ENCODE peak calls at places on chromosomes 3 and 15, in nine cellular contexts. One of them, this sample, is unnamed. For H3K36me3, the result is how much of the 10 kb centered on the place peaks cover.

GRCh38 chr3:179452872-179453271 is 1.6 kb upstream of the GNB4 start:
- DNase-seq in stomach: no peak
- DNase-seq in breast epithelium: no peak
- DNase-seq in K562: no peak
- DNase-seq in spleen: no peak
- DNase-seq in GM23338: no peak
- DNase-seq in HCT116: no peak
- DNase-seq in prostate gland: no peak
- DNase-seq in sigmoid colon: no peak
- DNase-seq in this sample: no peak

GRCh38 chr15:32878342-32878741 is 160.5 kb downstream of the GREM1 start:
- DNase-seq in stomach: no peak
- DNase-seq in breast epithelium: no peak
- DNase-seq in K562: no peak
- DNase-seq in spleen: no peak
- DNase-seq in GM23338: no peak
- DNase-seq in HCT116: no peak
- DNase-seq in prostate gland: no peak
- DNase-seq in sigmoid colon: no peak
- DNase-seq in this sample: no peak

GRCh38 chr3:51686512-51687215 is 15.6 kb downstream of the TEX264 start:
- DNase-seq in stomach: peak
- DNase-seq in breast epithelium: no peak
- DNase-seq in K562: peak
- DNase-seq in spleen: peak
- DNase-seq in GM23338: no peak
- DNase-seq in HCT116: no peak
- DNase-seq in prostate gland: no peak
- DNase-seq in sigmoid colon: no peak
- DNase-seq in this sample: peak

GRCh38 chr15:44584162-44584749 is 47.3 kb downstream of the EIF3J start:
- DNase-seq in stomach: peak
- DNase-seq in breast epithelium: no peak
- DNase-seq in K562: no peak
- DNase-seq in spleen: peak
- DNase-seq in GM23338: peak
- DNase-seq in HCT116: peak
- DNase-seq in prostate gland: no peak
- DNase-seq in sigmoid colon: no peak
- DNase-seq in this sample: peak

GRCh38 chr15:35281515-35281914 is 196.4 kb upstream of the NANOGP8 start:
- DNase-seq in stomach: no peak
- DNase-seq in breast epithelium: no peak
- DNase-seq in K562: no peak
- DNase-seq in spleen: no peak
- DNase-seq in GM23338: no peak
- DNase-seq in HCT116: peak
- DNase-seq in prostate gland: no peak
- DNase-seq in sigmoid colon: no peak
- DNase-seq in this sample: no peak

GRCh38 chr15:47186071-47186470 is 531.2 kb upstream of the SEMA6D start:
- DNase-seq in stomach: no peak
- DNase-seq in breast epithelium: no peak
- DNase-seq in K562: no peak
- DNase-seq in spleen: no peak
- DNase-seq in GM23338: no peak
- DNase-seq in HCT116: no peak
- DNase-seq in prostate gland: no peak
- DNase-seq in sigmoid colon: no peak
- DNase-seq in this sample: no peak

GRCh38 chr3:152595975-152596832 is 238.7 kb upstream of the P2RY1 start:
- DNase-seq in stomach: peak
- DNase-seq in breast epithelium: no peak
- DNase-seq in K562: peak
- DNase-seq in spleen: no peak
- DNase-seq in GM23338: no peak
- DNase-seq in HCT116: no peak
- DNase-seq in prostate gland: no peak
- DNase-seq in sigmoid colon: peak
- DNase-seq in this sample: peak

GRCh38 chr3:111690242-111690641 is 95.1 kb upstream of the ZBED2 start:
- DNase-seq in stomach: no peak
- DNase-seq in breast epithelium: no peak
- DNase-seq in K562: no peak
- DNase-seq in spleen: no peak
- DNase-seq in GM23338: no peak
- DNase-seq in HCT116: no peak
- DNase-seq in prostate gland: no peak
- DNase-seq in sigmoid colon: no peak
- DNase-seq in this sample: no peak

GRCh38 chr3:103167850-103168249 is 733.0 kb downstream of the ZPLD1 start:
- DNase-seq in stomach: no peak
- DNase-seq in breast epithelium: no peak
- DNase-seq in K562: no peak
- DNase-seq in spleen: no peak
- DNase-seq in GM23338: no peak
- DNase-seq in HCT116: no peak
- DNase-seq in prostate gland: no peak
- DNase-seq in sigmoid colon: no peak
- DNase-seq in this sample: no peak

GRCh38 chr3:133572158-133573053 is 1.1 kb upstream of the CDV3 start:
- DNase-seq in stomach: no peak
- DNase-seq in breast epithelium: no peak
- DNase-seq in K562: no peak
- DNase-seq in spleen: peak
- DNase-seq in GM23338: peak
- DNase-seq in HCT116: no peak
- DNase-seq in prostate gland: no peak
- DNase-seq in sigmoid colon: no peak
- DNase-seq in this sample: peak

GRCh38 chr15:73926191-73927002 is at the start of gene LOXL1:
- DNase-seq in stomach: peak
- DNase-seq in breast epithelium: peak
- DNase-seq in K562: peak
- DNase-seq in spleen: peak
- DNase-seq in GM23338: peak
- DNase-seq in HCT116: peak
- DNase-seq in prostate gland: peak
- DNase-seq in sigmoid colon: peak
- DNase-seq in this sample: peak

GRCh38 chr15:77335298-77335697 is 84.6 kb downstream of the PEAK1 start:
- DNase-seq in stomach: no peak
- DNase-seq in breast epithelium: no peak
- DNase-seq in K562: no peak
- DNase-seq in spleen: no peak
- DNase-seq in GM23338: no peak
- DNase-seq in HCT116: no peak
- DNase-seq in prostate gland: no peak
- DNase-seq in sigmoid colon: no peak
- DNase-seq in this sample: no peak

GRCh38 chr15:60044636-60045273 is 40.6 kb downstream of the FOXB1 start:
- DNase-seq in stomach: no peak
- DNase-seq in breast epithelium: no peak
- DNase-seq in K562: no peak
- DNase-seq in spleen: no peak
- DNase-seq in GM23338: peak
- DNase-seq in HCT116: no peak
- DNase-seq in prostate gland: no peak
- DNase-seq in sigmoid colon: no peak
- DNase-seq in this sample: no peak

GRCh38 chr3:53495091-53495517 is 693 bp downstream of the CACNA1D start:
- DNase-seq in stomach: no peak
- DNase-seq in breast epithelium: no peak
- DNase-seq in K562: no peak
- DNase-seq in spleen: no peak
- DNase-seq in GM23338: peak
- DNase-seq in HCT116: no peak
- DNase-seq in prostate gland: no peak
- DNase-seq in sigmoid colon: no peak
- DNase-seq in this sample: no peak

GRCh38 chr15:70437882-70438331 is 325.5 kb downstream of the UACA start:
- DNase-seq in stomach: no peak
- DNase-seq in breast epithelium: no peak
- DNase-seq in K562: no peak
- DNase-seq in spleen: no peak
- DNase-seq in GM23338: no peak
- DNase-seq in HCT116: no peak
- DNase-seq in prostate gland: no peak
- DNase-seq in sigmoid colon: no peak
- DNase-seq in this sample: no peak

GRCh38 chr15:75063889-75064288 is 40.5 kb downstream of the PPCDC start:
- DNase-seq in stomach: no peak
- DNase-seq in breast epithelium: no peak
- DNase-seq in K562: no peak
- DNase-seq in spleen: no peak
- DNase-seq in GM23338: no peak
- DNase-seq in HCT116: no peak
- DNase-seq in prostate gland: no peak
- DNase-seq in sigmoid colon: no peak
- DNase-seq in this sample: no peak

GRCh38 chr3:113985526-113985925 is 37.7 kb downstream of the ZDHHC23 start:
- DNase-seq in stomach: no peak
- DNase-seq in breast epithelium: no peak
- DNase-seq in K562: no peak
- DNase-seq in spleen: no peak
- DNase-seq in GM23338: peak
- DNase-seq in HCT116: no peak
- DNase-seq in prostate gland: no peak
- DNase-seq in sigmoid colon: no peak
- DNase-seq in this sample: no peak

GRCh38 chr3:188486126-188486525 is 332.2 kb downstream of the LPP start:
- DNase-seq in stomach: no peak
- DNase-seq in breast epithelium: no peak
- DNase-seq in K562: no peak
- DNase-seq in spleen: no peak
- DNase-seq in GM23338: no peak
- DNase-seq in HCT116: no peak
- DNase-seq in prostate gland: no peak
- DNase-seq in sigmoid colon: no peak
- DNase-seq in this sample: no peak

GRCh38 chr15:66142341-66142740 is 111.2 kb downstream of the MEGF11 start:
- DNase-seq in stomach: no peak
- DNase-seq in breast epithelium: no peak
- DNase-seq in K562: no peak
- DNase-seq in spleen: no peak
- DNase-seq in GM23338: no peak
- DNase-seq in HCT116: no peak
- DNase-seq in prostate gland: no peak
- DNase-seq in sigmoid colon: no peak
- DNase-seq in this sample: no peak

DNA sequence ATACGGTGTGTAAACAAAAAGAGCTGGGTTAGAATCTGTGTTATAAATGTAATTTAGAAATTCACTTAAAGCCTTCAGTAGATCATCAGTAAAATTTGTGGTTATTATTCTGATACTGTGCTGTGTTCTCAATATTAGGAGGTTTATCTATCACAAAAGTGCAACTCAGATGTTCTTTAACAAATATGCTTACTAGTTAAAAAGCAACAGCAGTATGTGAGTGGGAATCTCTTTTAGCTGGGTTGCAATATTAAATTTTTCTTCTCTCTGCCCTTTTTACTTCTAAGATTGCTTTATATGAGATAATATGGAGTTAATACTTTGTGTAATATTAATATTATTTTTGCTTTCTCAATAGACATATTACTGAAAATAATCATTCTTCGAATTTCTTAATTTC is 53.4 kb downstream of the CHD2 start:
- DNase-seq in stomach: no peak
- DNase-seq in breast epithelium: no peak
- DNase-seq in K562: no peak
- DNase-seq in spleen: no peak
- DNase-seq in GM23338: no peak
- DNase-seq in HCT116: no peak
- DNase-seq in prostate gland: no peak
- DNase-seq in sigmoid colon: no peak
- DNase-seq in this sample: no peak
- H3K36me3 ChIP-seq in stomach: half or more
- H3K36me3 ChIP-seq in breast epithelium: under half
- H3K36me3 ChIP-seq in K562: half or more
- H3K36me3 ChIP-seq in spleen: half or more
- H3K36me3 ChIP-seq in GM23338: half or more
- H3K36me3 ChIP-seq in HCT116: half or more
- H3K36me3 ChIP-seq in prostate gland: under half
- H3K36me3 ChIP-seq in sigmoid colon: under half
- H3K36me3 ChIP-seq in this sample: under half

GRCh38 chr3:157438371-157438735 is 1.7 kb downstream of the PTX3 start:
- DNase-seq in stomach: no peak
- DNase-seq in breast epithelium: no peak
- DNase-seq in K562: no peak
- DNase-seq in spleen: no peak
- DNase-seq in GM23338: peak
- DNase-seq in HCT116: no peak
- DNase-seq in prostate gland: no peak
- DNase-seq in sigmoid colon: no peak
- DNase-seq in this sample: no peak

GRCh38 chr3:157441102-157441622 is 4.5 kb downstream of the PTX3 start:
- DNase-seq in stomach: no peak
- DNase-seq in breast epithelium: no peak
- DNase-seq in K562: no peak
- DNase-seq in spleen: no peak
- DNase-seq in GM23338: no peak
- DNase-seq in HCT116: no peak
- DNase-seq in prostate gland: no peak
- DNase-seq in sigmoid colon: no peak
- DNase-seq in this sample: no peak

GRCh38 chr3:157442729-157443128 is 6.1 kb downstream of the PTX3 start:
- DNase-seq in stomach: no peak
- DNase-seq in breast epithelium: no peak
- DNase-seq in K562: no peak
- DNase-seq in spleen: no peak
- DNase-seq in GM23338: no peak
- DNase-seq in HCT116: no peak
- DNase-seq in prostate gland: no peak
- DNase-seq in sigmoid colon: no peak
- DNase-seq in this sample: no peak

GRCh38 chr3:157436583-157437300 is at the start of gene PTX3:
- DNase-seq in stomach: no peak
- DNase-seq in breast epithelium: peak
- DNase-seq in K562: no peak
- DNase-seq in spleen: no peak
- DNase-seq in GM23338: peak
- DNase-seq in HCT116: no peak
- DNase-seq in prostate gland: no peak
- DNase-seq in sigmoid colon: peak
- DNase-seq in this sample: no peak
- TF ChIP-seq POLR2AphosphoS5 in stomach: no peak
- TF ChIP-seq POLR2AphosphoS5 in breast epithelium: peak
- TF ChIP-seq POLR2AphosphoS5 in K562: no peak
- TF ChIP-seq POLR2AphosphoS5 in spleen: peak
- TF ChIP-seq POLR2AphosphoS5 in GM23338: no peak
- TF ChIP-seq POLR2AphosphoS5 in HCT116: no peak
- TF ChIP-seq POLR2AphosphoS5 in prostate gland: no peak
- TF ChIP-seq POLR2AphosphoS5 in sigmoid colon: peak
- TF ChIP-seq POLR2AphosphoS5 in this sample: no peak

GRCh38 chr15:40105517-40106202 is 3.0 kb downstream of the BMF start:
- DNase-seq in stomach: no peak
- DNase-seq in breast epithelium: no peak
- DNase-seq in K562: no peak
- DNase-seq in spleen: peak
- DNase-seq in GM23338: no peak
- DNase-seq in HCT116: no peak
- DNase-seq in prostate gland: no peak
- DNase-seq in sigmoid colon: no peak
- DNase-seq in this sample: no peak
- H3K4me3 ChIP-seq in stomach: no peak
- H3K4me3 ChIP-seq in breast epithelium: peak
- H3K4me3 ChIP-seq in K562: no peak
- H3K4me3 ChIP-seq in spleen: peak
- H3K4me3 ChIP-seq in GM23338: peak
- H3K4me3 ChIP-seq in HCT116: no peak
- H3K4me3 ChIP-seq in prostate gland: no peak
- H3K4me3 ChIP-seq in sigmoid colon: no peak
- H3K4me3 ChIP-seq in this sample: peak

GRCh38 chr3:172211123-172211522 is 171.7 kb downstream of the FNDC3B start:
- DNase-seq in stomach: no peak
- DNase-seq in breast epithelium: no peak
- DNase-seq in K562: no peak
- DNase-seq in spleen: no peak
- DNase-seq in GM23338: no peak
- DNase-seq in HCT116: no peak
- DNase-seq in prostate gland: no peak
- DNase-seq in sigmoid colon: no peak
- DNase-seq in this sample: no peak
- H3K36me3 ChIP-seq in stomach: under half
- H3K36me3 ChIP-seq in breast epithelium: under half
- H3K36me3 ChIP-seq in K562: under half
- H3K36me3 ChIP-seq in spleen: under half
- H3K36me3 ChIP-seq in GM23338: under half
- H3K36me3 ChIP-seq in HCT116: under half
- H3K36me3 ChIP-seq in prostate gland: under half
- H3K36me3 ChIP-seq in sigmoid colon: under half
- H3K36me3 ChIP-seq in this sample: under half